ENCODE peak calls at places on chromosomes 5 and 9, in five cellular contexts. N is MM.1S, F is Calu3, T is MCF 10A, V is right atrium auricular region. P is an unnamed sample.

GRCh38 chr9:99868845-99869244 is 37.6 kb upstream of the STX17 start:
- DNase-seq in N (no peak), F (no peak), T (peak; percentile 3), V (no peak), P (peak; percentile 13)

GRCh38 chr5:39775058-39775457 is 350.3 kb upstream of the DAB2 start:
- DNase-seq in N (no peak), F (no peak), T (no peak), V (no peak), P (no peak)

GRCh38 chr9:37370282-37370681 is 52.2 kb upstream of the GRHPR start:
- DNase-seq in N (no peak), F (no peak), T (no peak), V (no peak), P (no peak)

GRCh38 chr9:101706261-101706798 is 32.1 kb downstream of the GRIN3A start:
- DNase-seq in N (no peak), F (no peak), T (no peak), V (no peak), P (no peak)

GRCh38 chr5:150624334-150625163 is 15.9 kb upstream of the SYNPO start:
- DNase-seq in N (no peak), F (no peak), T (no peak), V (no peak), P (peak; percentile 86)

GRCh38 chr5:111070272-111071134 is 1.0 kb upstream of the TSLP start:
- DNase-seq in N (no peak), F (no peak), T (no peak), V (no peak), P (no peak)

GRCh38 chr9:88775037-88775471 is 216.2 kb upstream of the S1PR3 start:
- DNase-seq in N (no peak), F (no peak), T (peak; percentile 91), V (peak; percentile 79), P (no peak)

GRCh38 chr5:167953151-167953788 is 338.2 kb upstream of the WWC1 start:
- DNase-seq in N (no peak), F (no peak), T (no peak), V (no peak), P (no peak)

GRCh38 chr9:75130621-75131020 is 42.3 kb downstream of the OSTF1 start:
- DNase-seq in N (no peak), F (no peak), T (no peak), V (no peak), P (no peak)

GRCh38 chr5:151002250-151002649 is 18.1 kb upstream of the GPX3 start:
- DNase-seq in N (no peak), F (peak; percentile 52), T (peak; percentile 77), V (peak; percentile 61), P (no peak)

GRCh38 chr9:20551835-20552234 is 70.5 kb downstream of the MLLT3 start:
- DNase-seq in N (no peak), F (peak; percentile 31), T (no peak), V (no peak), P (no peak)

GRCh38 chr5:175521313-175521833 is 43.0 kb downstream of the SFXN1 start:
- DNase-seq in N (no peak), F (no peak), T (no peak), V (no peak), P (no peak)

GRCh38 chr9:126974604-126975003 is 60.0 kb downstream of the RALGPS1 start:
- DNase-seq in N (no peak), F (no peak), T (no peak), V (no peak), P (no peak)

GRCh38 chr5:151757233-151758140 is 944 bp downstream of the ATOX1 start:
- DNase-seq in N (peak; percentile 46), F (peak; percentile 33), T (no peak), V (no peak), P (peak; percentile 43)

GRCh38 chr9:70466976-70467551 is 52.6 kb upstream of the KLF9 start:
- DNase-seq in N (no peak), F (no peak), T (peak; percentile 65), V (no peak), P (no peak)

GRCh38 chr5:179825655-179826182 is 5.0 kb downstream of the SQSTM1 start:
- DNase-seq in N (no peak), F (no peak), T (no peak), V (no peak), P (no peak)

GRCh38 chr5:32736842-32737241 is 25.7 kb downstream of the NPR3 start:
- DNase-seq in N (no peak), F (no peak), T (no peak), V (no peak), P (no peak)

GRCh38 chr5:150780180-150780692 is 1.7 kb downstream of the SMIM3 start:
- DNase-seq in N (no peak), F (no peak), T (peak; percentile 56), V (peak; percentile 78), P (peak; percentile 68)

GRCh38 chr9:106675780-106676179 is 187.2 kb upstream of the ZNF462 start:
- DNase-seq in N (no peak), F (no peak), T (peak; percentile 27), V (no peak), P (no peak)

GRCh38 chr5:10503321-10503720 is 60.5 kb upstream of the ANKRD33B start:
- DNase-seq in N (no peak), F (no peak), T (no peak), V (no peak), P (no peak)

GRCh38 chr5:39517800-39518199 is 93.0 kb upstream of the DAB2 start:
- DNase-seq in N (no peak), F (no peak), T (peak; percentile 38), V (no peak), P (no peak)

GRCh38 chr9:98687911-98688310 is 20.8 kb downstream of the GABBR2 start:
- DNase-seq in N (no peak), F (no peak), T (no peak), V (no peak), P (no peak)

GRCh38 chr5:96662725-96663513 is 743 bp downstream of the CAST start:
- DNase-seq in N (peak; percentile 91), F (peak; percentile 98), T (peak; percentile 95), V (peak; percentile 98), P (peak; percentile 95)

GRCh38 chr9:18566125-18566524 is 92.2 kb downstream of the ADAMTSL1 start:
- DNase-seq in N (no peak), F (no peak), T (peak; percentile 61), V (no peak), P (no peak)

GRCh38 chr9:86655147-86655546 is 292.2 kb downstream of the GAS1 start:
- DNase-seq in N (no peak), F (no peak), T (peak; percentile 34), V (no peak), P (no peak)

GRCh38 chr5:158785397-158785796 is 314.3 kb downstream of the EBF1 start:
- DNase-seq in N (no peak), F (no peak), T (peak; percentile 11), V (no peak), P (no peak)

GRCh38 chr5:142900926-142901325 is 130.7 kb downstream of the ARHGAP26 start:
- DNase-seq in N (no peak), F (no peak), T (peak; percentile 21), V (no peak), P (no peak)

GRCh38 chr9:121860744-121861143 is 209.3 kb downstream of the DAB2IP start:
- DNase-seq in N (no peak), F (no peak), T (peak; percentile 63), V (peak; percentile 73), P (no peak)

GRCh38 chr5:127910307-127910956 is 173.1 kb upstream of the SLC12A2 start:
- DNase-seq in N (no peak), F (no peak), T (no peak), V (no peak), P (no peak)

GRCh38 chr5:127907907-127908306 is 175.7 kb upstream of the SLC12A2 start:
- DNase-seq in N (peak; percentile 37), F (no peak), T (no peak), V (no peak), P (no peak)

GRCh38 chr5:127906562-127907204 is 176.9 kb upstream of the SLC12A2 start:
- DNase-seq in N (peak; percentile 23), F (no peak), T (no peak), V (no peak), P (no peak)

GRCh38 chr5:127909821-127910220 is 173.7 kb upstream of the SLC12A2 start:
- DNase-seq in N (no peak), F (no peak), T (peak; percentile 27), V (no peak), P (no peak)

DNA sequence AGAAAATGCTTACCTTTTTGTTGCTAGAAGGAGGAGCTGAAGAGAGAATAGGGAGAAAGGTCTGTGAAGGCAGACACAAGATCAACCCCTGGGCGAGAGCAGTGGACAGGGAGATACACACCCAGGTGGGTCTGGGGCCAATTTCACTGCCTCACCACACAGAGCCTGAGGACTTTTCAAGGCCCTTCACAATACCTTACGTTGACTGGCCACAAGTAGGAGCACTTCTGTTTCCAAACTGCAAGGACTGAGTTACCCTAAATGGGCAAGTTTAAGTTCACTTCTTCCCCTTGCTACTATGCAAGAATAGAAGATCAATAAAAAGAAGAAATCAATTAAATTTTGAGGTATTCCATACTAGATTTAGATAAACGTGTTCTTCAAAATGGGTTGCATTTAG is 174.5 kb upstream of the SLC12A2 start:
- DNase-seq in N (peak; percentile 74), F (peak; percentile 71), T (peak; percentile 84), V (no peak), P (peak; percentile 41)
- TF ChIP-seq CTCF in N (peak; percentile 72), F (peak; percentile 72), T (peak; percentile 60), V (no peak), P (peak; percentile 59)

GRCh38 chr9:78714591-78714990 is 417.7 kb downstream of the PSAT1 start:
- DNase-seq in N (no peak), F (no peak), T (no peak), V (no peak), P (no peak)
- TF ChIP-seq CTCF in N (no peak), F (no peak), T (no peak), V (no peak), P (no peak)

GRCh38 chr9:132312873-132313272 is 41.9 kb downstream of the SETX start:
- DNase-seq in N (no peak), F (no peak), T (no peak), V (no peak), P (no peak)
- TF ChIP-seq CTCF in N (no peak), F (no peak), T (no peak), V (no peak), P (no peak)

DNA sequence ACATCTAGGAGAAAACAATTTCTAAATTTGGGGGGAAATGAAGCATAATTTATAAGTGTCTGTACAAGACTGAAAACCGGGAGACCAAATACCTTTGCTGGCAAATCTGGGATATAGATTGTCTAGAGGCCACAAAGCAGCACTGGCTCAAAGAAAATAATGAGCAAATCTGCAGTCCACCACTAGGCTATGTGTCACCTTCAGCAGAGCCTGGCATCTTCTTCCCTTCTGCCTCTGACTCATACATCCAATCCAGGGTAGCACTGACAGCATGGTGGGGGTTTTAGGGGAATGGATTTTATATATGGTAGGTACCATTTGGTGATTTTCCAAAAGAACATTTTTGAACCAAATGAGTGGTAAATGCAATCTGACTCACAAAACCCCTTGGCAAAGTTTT is 12.8 kb downstream of the FAM81B start:
- DNase-seq in N (no peak), F (no peak), T (peak; percentile 32), V (no peak), P (no peak)
- TF ChIP-seq CTCF in N (no peak), F (no peak), T (no peak), V (no peak), P (no peak)

GRCh38 chr5:162593881-162594280 is 526.3 kb downstream of the GABRG2 start:
- DNase-seq in N (no peak), F (no peak), T (peak; percentile 24), V (no peak), P (no peak)
- TF ChIP-seq CTCF in N (peak; percentile 43), F (peak; percentile 42), T (peak; percentile 32), V (no peak), P (no peak)

GRCh38 chr5:163079618-163080017 is 357.8 kb upstream of the CCNG1 start:
- DNase-seq in N (peak; percentile 47), F (peak; percentile 5), T (peak; percentile 31), V (no peak), P (peak; percentile 3)
- TF ChIP-seq CTCF in N (peak; percentile 66), F (peak; percentile 21), T (peak; percentile 64), V (no peak), P (peak; percentile 40)

P was measured in GM13976.